ENCODE peak calls at places on chromosomes 3 and 15, in seven cellular contexts. M is heart left ventricle, X is GM23338, A is AG10803, U is A549, Z is brain microvascular endothelial cell, H is fibroblast of lung. J is an unnamed sample.

GRCh38 chr3:196918968-196919367 is 23.4 kb downstream of the NCBP2 start:
- DNase-seq in M (no peak), X (no peak), A (no peak), U (no peak), Z (no peak), H (no peak), J (no peak)

GRCh38 chr3:56573501-56573900 is 16.5 kb downstream of the CCDC66 start:
- DNase-seq in M (no peak), X (no peak), A (no peak), U (no peak), Z (no peak), H (no peak), J (no peak)

GRCh38 chr15:29670945-29671307 is 151.3 kb downstream of the TJP1 start:
- DNase-seq in M (no peak), X (no peak), A (peak), U (peak), Z (peak), H (peak), J (no peak)

GRCh38 chr3:127233371-127233770 is 40.4 kb downstream of the PRR23E start:
- DNase-seq in M (no peak), X (peak), A (no peak), U (no peak), Z (no peak), H (peak), J (no peak)

GRCh38 chr3:11459147-11459837 is 184.4 kb downstream of the VGLL4 start:
- DNase-seq in M (no peak), X (no peak), A (peak), U (no peak), Z (no peak), H (peak), J (peak)

GRCh38 chr3:191138937-191139336 is 60.1 kb upstream of the OSTN start:
- DNase-seq in M (no peak), X (no peak), A (no peak), U (no peak), Z (no peak), H (no peak), J (no peak)

GRCh38 chr3:158935846-158936245 is 134.0 kb downstream of the MFSD1 start:
- DNase-seq in M (no peak), X (no peak), A (peak), U (no peak), Z (no peak), H (no peak), J (no peak)

GRCh38 chr3:20808864-20809263 is 622.9 kb upstream of the SGO1 start:
- DNase-seq in M (no peak), X (no peak), A (no peak), U (no peak), Z (no peak), H (no peak), J (no peak)

GRCh38 chr15:85542895-85543331 is 162.5 kb downstream of the AKAP13 start:
- DNase-seq in M (no peak), X (no peak), A (no peak), U (no peak), Z (no peak), H (peak), J (no peak)

GRCh38 chr3:186277268-186277909 is 84.6 kb downstream of the DGKG start:
- DNase-seq in M (no peak), X (peak), A (peak), U (peak), Z (peak), H (peak), J (no peak)

GRCh38 chr3:177703788-177704187 is 506.5 kb upstream of the TBL1XR1 start:
- DNase-seq in M (no peak), X (no peak), A (peak), U (peak), Z (peak), H (no peak), J (no peak)

GRCh38 chr3:10459954-10460754 is 45.2 kb downstream of the ATP2B2 start:
- DNase-seq in M (peak), X (peak), A (peak), U (peak), Z (peak), H (peak), J (no peak)

GRCh38 chr15:81296673-81297072 is 27.3 kb downstream of the STARD5 start:
- DNase-seq in M (peak), X (no peak), A (no peak), U (no peak), Z (no peak), H (no peak), J (no peak)

GRCh38 chr15:34338347-34338746 is 766 bp upstream of the SLC12A6 start:
- DNase-seq in M (no peak), X (peak), A (no peak), U (no peak), Z (no peak), H (no peak), J (no peak)

GRCh38 chr15:48177383-48177874 is 666 bp downstream of the MYEF2 start:
- DNase-seq in M (no peak), X (peak), A (peak), U (peak), Z (peak), H (peak), J (no peak)

GRCh38 chr15:101547737-101548136 is 58.2 kb upstream of the PCSK6 start:
- DNase-seq in M (no peak), X (no peak), A (no peak), U (no peak), Z (no peak), H (no peak), J (no peak)

GRCh38 chr3:24158756-24159155 is 213.7 kb downstream of the NR1D2 start:
- DNase-seq in M (no peak), X (no peak), A (no peak), U (no peak), Z (no peak), H (no peak), J (no peak)

GRCh38 chr3:55549172-55549571 is 62.1 kb upstream of the WNT5A start:
- DNase-seq in M (no peak), X (no peak), A (peak), U (no peak), Z (no peak), H (peak), J (peak)

GRCh38 chr15:29135266-29135665 is 134.4 kb downstream of the NSMCE3 start:
- DNase-seq in M (no peak), X (no peak), A (peak), U (no peak), Z (no peak), H (no peak), J (no peak)

GRCh38 chr3:42101048-42101447 is 9.9 kb downstream of the TRAK1 start:
- DNase-seq in M (peak), X (no peak), A (peak), U (peak), Z (peak), H (peak), J (peak)

GRCh38 chr15:64985382-64986033 is 4.2 kb downstream of the SPG21 start:
- DNase-seq in M (no peak), X (no peak), A (peak), U (peak), Z (no peak), H (no peak), J (no peak)

GRCh38 chr15:73959801-73960200 is 32.3 kb downstream of the STOML1 start:
- DNase-seq in M (no peak), X (no peak), A (no peak), U (no peak), Z (no peak), H (no peak), J (no peak)

GRCh38 chr15:69701198-69701597 is 248.6 kb downstream of the RPLP1 start:
- DNase-seq in M (no peak), X (no peak), A (no peak), U (no peak), Z (no peak), H (no peak), J (no peak)

GRCh38 chr3:105944281-105944680 is 75.5 kb upstream of the CBLB start:
- DNase-seq in M (no peak), X (no peak), A (peak), U (no peak), Z (peak), H (peak), J (no peak)

GRCh38 chr15:44298878-44299277 is 10.4 kb downstream of the GOLM2 start:
- DNase-seq in M (no peak), X (peak), A (no peak), U (peak), Z (no peak), H (no peak), J (no peak)

GRCh38 chr3:43345877-43346276 is 59.5 kb downstream of the SNRK start:
- DNase-seq in M (no peak), X (no peak), A (peak), U (no peak), Z (peak), H (no peak), J (peak)

GRCh38 chr3:157231071-157231470 is 71.1 kb upstream of the CCNL1 start:
- DNase-seq in M (no peak), X (no peak), A (peak), U (no peak), Z (peak), H (no peak), J (peak)

GRCh38 chr3:155631323-155632019 is 113.4 kb downstream of the PLCH1 start:
- DNase-seq in M (no peak), X (no peak), A (no peak), U (no peak), Z (no peak), H (peak), J (no peak)

GRCh38 chr3:157572559-157573270 is 69.5 kb upstream of the VEPH1 start:
- DNase-seq in M (no peak), X (peak), A (peak), U (peak), Z (peak), H (peak), J (no peak)

GRCh38 chr3:133840055-133840737 is 34.6 kb downstream of the SRPRB start:
- DNase-seq in M (no peak), X (no peak), A (no peak), U (no peak), Z (no peak), H (no peak), J (no peak)

GRCh38 chr15:99992611-99993231 is 259.5 kb upstream of the LYSMD4 start:
- DNase-seq in M (no peak), X (no peak), A (no peak), U (no peak), Z (no peak), H (no peak), J (no peak)

GRCh38 chr3:153439780-153440179 is 277.8 kb downstream of the RAP2B start:
- DNase-seq in M (no peak), X (peak), A (no peak), U (peak), Z (no peak), H (no peak), J (no peak)

GRCh38 chr15:70152070-70152480 is 54.4 kb upstream of the TLE3 start:
- DNase-seq in M (no peak), X (no peak), A (no peak), U (no peak), Z (peak), H (no peak), J (no peak)

GRCh38 chr15:29278436-29279099 is 8.9 kb upstream of the NSMCE3 start:
- DNase-seq in M (no peak), X (no peak), A (peak), U (no peak), Z (peak), H (peak), J (peak)

GRCh38 chr3:123876858-123877257 is 7.3 kb downstream of the MYLK start:
- DNase-seq in M (no peak), X (peak), A (no peak), U (no peak), Z (no peak), H (no peak), J (no peak)
- TF ChIP-seq CTCF in M (no peak), X (peak), A (peak), U (peak), Z (peak), H (no peak), J (no peak)

GRCh38 chr15:51624022-51624421 is 1.5 kb upstream of the DMXL2 start:
- DNase-seq in M (no peak), X (no peak), A (no peak), U (no peak), Z (no peak), H (no peak), J (no peak)

GRCh38 chr15:51621917-51622268 is 678 bp downstream of the DMXL2 start:
- DNase-seq in M (peak), X (peak), A (peak), U (peak), Z (peak), H (peak), J (no peak)

GRCh38 chr15:51622269-51623180 is at the start of gene DMXL2:
- DNase-seq in M (peak), X (peak), A (peak), U (peak), Z (peak), H (peak), J (no peak)

GRCh38 chr15:51623386-51623938 is 891 bp upstream of the DMXL2 start:
- DNase-seq in M (no peak), X (no peak), A (no peak), U (peak), Z (no peak), H (no peak), J (no peak)

DNA sequence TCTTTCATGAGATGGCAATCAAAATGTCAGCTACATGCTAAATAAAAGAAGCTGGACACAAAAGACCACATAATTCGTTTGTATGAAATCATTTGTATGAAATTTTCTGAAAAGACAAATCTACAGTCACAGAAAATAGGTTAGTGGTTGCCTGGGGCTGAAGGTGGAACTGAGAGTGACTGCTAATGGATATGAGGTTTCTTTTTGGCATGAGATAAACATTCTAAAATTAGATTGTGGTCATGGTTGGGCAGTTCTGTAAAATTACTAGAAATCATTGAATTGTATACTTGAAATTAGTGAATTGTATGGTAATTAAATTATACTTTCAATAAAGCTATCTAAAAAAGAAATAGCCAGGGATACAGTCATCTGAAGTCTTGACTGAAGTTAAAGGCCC is 2.7 kb upstream of the DMXL2 start:
- DNase-seq in M (no peak), X (no peak), A (no peak), U (no peak), Z (no peak), H (no peak), J (no peak)
- H3K4me3 ChIP-seq in M (no peak), X (no peak), A (no peak), U (no peak), Z (no peak), H (no peak), J (no peak)

GRCh38 chr15:96817900-96818299 is 487.4 kb downstream of the NR2F2 start:
- DNase-seq in M (no peak), X (no peak), A (no peak), U (no peak), Z (no peak), H (no peak), J (no peak)
- TF ChIP-seq CTCF in M (no peak), X (no peak), A (no peak), U (no peak), Z (no peak), H (no peak), J (no peak)

GRCh38 chr15:92800013-92800412 is 100.1 kb upstream of the CHD2 start:
- DNase-seq in M (no peak), X (no peak), A (no peak), U (no peak), Z (no peak), H (no peak), J (no peak)

GRCh38 chr15:92801774-92802464 is 98.2 kb upstream of the CHD2 start:
- DNase-seq in M (peak), X (no peak), A (peak), U (peak), Z (peak), H (peak), J (peak)

GRCh38 chr15:92796163-92796611 is 103.9 kb upstream of the CHD2 start:
- DNase-seq in M (no peak), X (no peak), A (no peak), U (no peak), Z (no peak), H (no peak), J (no peak)

GRCh38 chr15:92801412-92801773 is 98.7 kb upstream of the CHD2 start:
- DNase-seq in M (no peak), X (no peak), A (peak), U (peak), Z (peak), H (peak), J (peak)

GRCh38 chr15:92797168-92798052 is 102.7 kb upstream of the CHD2 start:
- DNase-seq in M (no peak), X (peak), A (peak), U (peak), Z (peak), H (peak), J (peak)
- H3K4me3 ChIP-seq in M (no peak), X (no peak), A (no peak), U (no peak), Z (no peak), H (no peak), J (no peak)

GRCh38 chr3:149501524-149501923 is 27.0 kb downstream of the TM4SF4 start:
- DNase-seq in M (no peak), X (no peak), A (peak), U (no peak), Z (peak), H (peak), J (peak)
- TF ChIP-seq CTCF in M (no peak), X (no peak), A (no peak), U (no peak), Z (no peak), H (no peak), J (no peak)

GRCh38 chr3:107927361-107928083 is 163.3 kb downstream of the CD47 start:
- DNase-seq in M (peak), X (peak), A (peak), U (peak), Z (peak), H (peak), J (no peak)

GRCh38 chr3:107933450-107933849 is 157.4 kb downstream of the CD47 start:
- DNase-seq in M (no peak), X (no peak), A (no peak), U (no peak), Z (no peak), H (no peak), J (no peak)

DNA sequence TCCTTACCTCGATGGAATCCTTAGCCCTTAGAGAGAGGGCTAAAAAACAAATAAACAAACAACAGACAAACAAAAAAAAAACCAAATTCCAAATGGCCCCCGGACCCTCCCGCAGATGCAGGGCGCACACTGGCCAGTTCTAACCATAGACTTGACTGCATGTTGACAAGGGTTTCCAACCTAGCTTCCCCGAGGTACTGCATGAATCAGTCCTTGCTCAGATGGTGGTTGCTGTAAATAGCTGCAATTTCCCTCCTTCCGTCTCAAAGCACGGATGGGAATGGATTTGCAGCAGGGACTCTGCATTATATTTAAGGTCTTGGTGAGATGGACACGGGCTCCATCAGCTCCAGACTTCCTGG is 162.8 kb downstream of the CD47 start:
- DNase-seq in M (no peak), X (peak), A (peak), U (peak), Z (peak), H (peak), J (no peak)
- H3K4me3 ChIP-seq in M (peak), X (peak), A (peak), U (peak), Z (peak), H (peak), J (peak)

GRCh38 chr3:123655400-123655799 is 70.5 kb upstream of the HACD2 start:
- DNase-seq in M (no peak), X (no peak), A (peak), U (no peak), Z (no peak), H (no peak), J (no peak)

GRCh38 chr3:123656241-123656640 is 71.4 kb upstream of the HACD2 start:
- DNase-seq in M (no peak), X (no peak), A (no peak), U (no peak), Z (no peak), H (no peak), J (no peak)

GRCh38 chr3:123657578-123657977 is 72.7 kb upstream of the HACD2 start:
- DNase-seq in M (no peak), X (no peak), A (peak), U (no peak), Z (no peak), H (peak), J (no peak)

GRCh38 chr3:123657111-123657510 is 72.3 kb upstream of the HACD2 start:
- DNase-seq in M (no peak), X (no peak), A (no peak), U (no peak), Z (no peak), H (no peak), J (no peak)

DNA sequence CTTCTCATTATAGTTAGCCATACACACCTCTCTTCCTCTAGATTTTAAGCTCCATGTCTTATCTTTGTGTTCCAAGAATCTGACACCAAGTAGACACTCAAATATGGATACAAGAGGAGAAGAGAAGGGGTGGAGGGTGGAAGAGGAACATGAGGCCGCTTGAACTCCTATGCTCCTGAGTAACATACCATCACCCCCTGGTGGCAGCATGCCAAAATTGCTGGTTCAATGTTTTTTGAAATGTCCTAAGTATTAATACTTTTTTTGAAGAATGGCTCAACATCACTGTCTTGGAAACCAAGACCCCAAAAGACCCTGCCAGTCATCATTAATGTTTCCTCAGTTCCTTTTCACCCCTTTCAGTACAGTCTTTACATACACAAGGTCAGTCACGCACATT is 71.8 kb upstream of the HACD2 start:
- DNase-seq in M (no peak), X (peak), A (no peak), U (peak), Z (no peak), H (no peak), J (no peak)
- TF ChIP-seq CTCF in M (no peak), X (peak), A (no peak), U (peak), Z (peak), H (no peak), J (no peak)

GRCh38 chr15:57380854-57381253 is 4.5 kb downstream of the CGNL1 start:
- DNase-seq in M (no peak), X (no peak), A (no peak), U (no peak), Z (no peak), H (no peak), J (no peak)
- H3K4me3 ChIP-seq in M (no peak), X (no peak), A (no peak), U (no peak), Z (no peak), H (no peak), J (no peak)

GRCh38 chr3:148991219-148992026 is at the start of gene GYG1:
- DNase-seq in M (peak), X (peak), A (peak), U (peak), Z (peak), H (peak), J (no peak)
- TF ChIP-seq CTCF in M (peak), X (peak), A (no peak), U (peak), Z (peak), H (peak), J (peak)